ENCODE peak calls at places on chromosome 19, in nine cellular contexts. Y is skeletal muscle cell; H is T-helper 9 cell; O is WTC11; Q is retina; W is kidney glomerular epithelial cell; V is activated naive CD8-positive, alpha-beta T cell treated with anti-CD3 and anti-CD28 coated beads, Interleukin-2, amount 50 U/mL, for 24 hours; E is right atrium auricular region; D is Daoy. C is an unnamed sample.

GRCh38 chr19:38736413-38737280 is 7.6 kb downstream of the CAPN12 start:
- DNase-seq in Y (peak; percentile 24), H (peak; percentile 71), O (peak; percentile 93), Q (no peak), W (no peak), V (peak; percentile 78), E (no peak), D (peak; percentile 57), C (no peak)

GRCh38 chr19:33323093-33323820 is 20.9 kb upstream of the CEBPA start:
- DNase-seq in Y (no peak), H (no peak), O (no peak), Q (no peak), W (no peak), V (no peak), E (no peak), D (no peak), C (no peak)

GRCh38 chr19:38441660-38442348 is 8.3 kb downstream of the RYR1 start:
- DNase-seq in Y (no peak), H (no peak), O (peak; percentile 51), Q (no peak), W (no peak), V (no peak), E (no peak), D (no peak), C (no peak)

GRCh38 chr19:32537626-32538025 is 43.4 kb upstream of the PDCD5 start:
- DNase-seq in Y (no peak), H (no peak), O (no peak), Q (peak; percentile 27), W (no peak), V (no peak), E (no peak), D (no peak), C (no peak)

GRCh38 chr19:10736916-10737551 is 19.2 kb downstream of the DNM2 start:
- DNase-seq in Y (no peak), H (no peak), O (no peak), Q (no peak), W (no peak), V (no peak), E (no peak), D (no peak), C (no peak)

GRCh38 chr19:43779820-43780219 is 953 bp downstream of the KCNN4 start:
- DNase-seq in Y (no peak), H (no peak), O (no peak), Q (no peak), W (no peak), V (no peak), E (no peak), D (no peak), C (no peak)

GRCh38 chr19:52391135-52391534 is 6.5 kb upstream of the ZNF528 start:
- DNase-seq in Y (no peak), H (no peak), O (peak; percentile 24), Q (no peak), W (no peak), V (no peak), E (no peak), D (peak; percentile 4), C (no peak)

GRCh38 chr19:19459707-19460251 is 54.3 kb downstream of the GATAD2A start:
- DNase-seq in Y (peak; percentile 39), H (peak; percentile 56), O (no peak), Q (no peak), W (no peak), V (peak; percentile 66), E (peak; percentile 81), D (peak; percentile 76), C (no peak)

GRCh38 chr19:45767881-45768643 is 990 bp downstream of the SIX5 start:
- DNase-seq in Y (no peak), H (no peak), O (peak; percentile 69), Q (peak; percentile 84), W (peak; percentile 11), V (peak; percentile 26), E (peak; percentile 71), D (peak; percentile 80), C (no peak)

GRCh38 chr19:54561840-54562239 is 11.8 kb upstream of the LILRA2 start:
- DNase-seq in Y (no peak), H (no peak), O (no peak), Q (no peak), W (no peak), V (no peak), E (no peak), D (peak; percentile 89), C (no peak)

GRCh38 chr19:41264581-41265375 is 606 bp downstream of the HNRNPUL1 start:
- DNase-seq in Y (no peak), H (peak; percentile 34), O (peak; percentile 46), Q (no peak), W (no peak), V (peak; percentile 74), E (no peak), D (peak; percentile 67), C (no peak)

GRCh38 chr19:51448011-51448744 is 10.1 kb downstream of the SIGLEC8 start:
- DNase-seq in Y (no peak), H (no peak), O (no peak), Q (no peak), W (no peak), V (peak; percentile 65), E (no peak), D (no peak), C (no peak)

GRCh38 chr19:34150558-34150957 is 21.7 kb upstream of the LSM14A start:
- DNase-seq in Y (no peak), H (no peak), O (no peak), Q (no peak), W (no peak), V (no peak), E (no peak), D (no peak), C (no peak)

GRCh38 chr19:22118132-22118531 is 65.8 kb downstream of the ZNF257 start:
- DNase-seq in Y (no peak), H (no peak), O (no peak), Q (no peak), W (no peak), V (no peak), E (no peak), D (no peak), C (no peak)